ENCODE peak calls at places on chromosomes 13 and 19, in four cellular contexts. F is tibial artery, Z is fibroblast of lung, G is IMR-90. E is an unnamed sample.

GRCh38 chr13:27012482-27013197 is 159.0 kb downstream of the USP12 start:
- DNase-seq in F (no peak), Z (peak; percentile 95), G (peak; percentile 89), E (no peak)

GRCh38 chr19:41323023-41323422 is 13.1 kb downstream of the CCDC97 start:
- DNase-seq in F (no peak), Z (peak; percentile 88), G (peak; percentile 92), E (no peak)

GRCh38 chr13:114049026-114049425 is 75.2 kb upstream of the C13orf46 start:
- DNase-seq in F (no peak), Z (no peak), G (no peak), E (no peak)

GRCh38 chr19:13842294-13843103 is 34.4 kb upstream of the NANOS3 start:
- DNase-seq in F (peak; percentile 89), Z (peak; percentile 72), G (peak; percentile 65), E (peak; percentile 55)

GRCh38 chr19:54096642-54097106 is 3.9 kb downstream of the OSCAR start:
- DNase-seq in F (no peak), Z (peak; percentile 41), G (peak; percentile 17), E (no peak)

GRCh38 chr19:15562145-15562544 is 52.9 kb upstream of the CYP4F8 start:
- DNase-seq in F (no peak), Z (no peak), G (no peak), E (no peak)

GRCh38 chr19:29694669-29695627 is 20.1 kb downstream of the C19orf12 start:
- DNase-seq in F (peak; percentile 89), Z (peak; percentile 71), G (peak; percentile 70), E (no peak)

GRCh38 chr13:47679391-47679790 is 321.7 kb downstream of the SUCLA2 start:
- DNase-seq in F (no peak), Z (peak; percentile 50), G (peak; percentile 59), E (no peak)

GRCh38 chr19:14000691-14001365 is 5.3 kb downstream of the RFX1 start:
- DNase-seq in F (no peak), Z (no peak), G (no peak), E (no peak)

GRCh38 chr19:55481148-55482127 is 3.5 kb upstream of the NAT14 start:
- DNase-seq in F (no peak), Z (no peak), G (no peak), E (no peak)

GRCh38 chr19:2428027-2428690 is 773 bp upstream of the TIMM13 start:
- DNase-seq in F (no peak), Z (no peak), G (peak; percentile 8), E (no peak)

GRCh38 chr13:110801044-110801443 is 87.5 kb downstream of the ING1 start:
- DNase-seq in F (no peak), Z (no peak), G (no peak), E (no peak)

GRCh38 chr13:98471895-98472294 is 105.0 kb downstream of the STK24 start:
- DNase-seq in F (no peak), Z (no peak), G (no peak), E (no peak)

GRCh38 chr13:67964091-67964490 is 734.0 kb upstream of the PCDH9 start:
- DNase-seq in F (no peak), Z (no peak), G (no peak), E (no peak)

GRCh38 chr13:98297043-98297442 is 120.0 kb upstream of the RNF113B start:
- DNase-seq in F (no peak), Z (no peak), G (no peak), E (no peak)

GRCh38 chr19:6801397-6802086 is 29.0 kb downstream of the VAV1 start:
- DNase-seq in F (peak; percentile 66), Z (no peak), G (no peak), E (peak; percentile 75)

GRCh38 chr19:30864460-30865215 is 484.6 kb downstream of the TSHZ3 start:
- DNase-seq in F (no peak), Z (no peak), G (no peak), E (peak; percentile 43)

GRCh38 chr13:21683034-21683733 is 12.3 kb downstream of the FGF9 start:
- DNase-seq in F (no peak), Z (peak; percentile 54), G (peak; percentile 88), E (no peak)

GRCh38 chr13:74287672-74288169 is 153.5 kb upstream of the KLF12 start:
- DNase-seq in F (peak; percentile 76), Z (peak; percentile 90), G (peak; percentile 64), E (peak; percentile 47)

GRCh38 chr19:8610928-8611284 is 391 bp upstream of the ADAMTS10 start:
- DNase-seq in F (no peak), Z (no peak), G (no peak), E (no peak)
- H3K27ac ChIP-seq in F (peak overlapping the region; percentile 89), Z (no peak overlapping the region), G (no peak overlapping the region), E (peak overlapping the region; percentile 90)

GRCh38 chr13:97238432-97238831 is 16.3 kb downstream of the MBNL2 start:
- DNase-seq in F (no peak), Z (no peak), G (no peak), E (no peak)
- H3K4me1 ChIP-seq in F (no peaks in the 10 kb centered on the region), Z (peaks cover 8% of the 10 kb centered on the region), G (peaks cover 30% of the 10 kb centered on the region), E (peaks cover 52% of the 10 kb centered on the region)

GRCh38 chr19:4277051-4277700 is 1.9 kb upstream of the SHD start:
- DNase-seq in F (no peak), Z (no peak), G (no peak), E (no peak)

GRCh38 chr19:4278926-4279529 is at the start of gene SHD:
- DNase-seq in F (no peak), Z (no peak), G (no peak), E (no peak)

GRCh38 chr19:4278010-4278409 is 1.1 kb upstream of the SHD start:
- DNase-seq in F (no peak), Z (no peak), G (no peak), E (no peak)

GRCh38 chr19:4279530-4280422 is 710 bp downstream of the SHD start:
- DNase-seq in F (no peak), Z (no peak), G (no peak), E (no peak)

DNA sequence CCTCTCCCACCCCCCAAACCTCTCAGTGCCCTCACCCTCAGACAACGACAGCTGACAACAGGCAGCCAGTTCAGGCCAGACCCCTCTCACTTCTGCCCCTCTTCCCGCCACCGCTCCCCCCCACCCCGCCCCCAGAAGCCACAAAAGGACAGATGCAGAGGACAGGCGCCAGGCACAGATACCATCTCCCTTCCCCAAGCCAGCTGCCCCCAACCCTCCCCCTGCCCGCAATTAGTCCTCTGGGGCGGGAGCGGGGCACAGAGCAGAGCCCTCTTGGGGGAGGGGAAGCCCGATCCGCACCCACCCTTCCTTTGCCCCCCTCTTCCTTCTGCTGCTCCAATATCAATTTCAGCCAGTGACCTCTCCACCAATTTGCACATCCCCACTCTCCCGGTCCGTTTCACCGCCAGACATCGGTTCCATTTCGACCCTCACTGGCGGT is 585 bp upstream of the SHD start:
- DNase-seq in F (no peak), Z (no peak), G (no peak), E (no peak)
- H3K27ac ChIP-seq in F (no peak overlapping the region), Z (no peak overlapping the region), G (no peak overlapping the region), E (no peak overlapping the region)

DNA sequence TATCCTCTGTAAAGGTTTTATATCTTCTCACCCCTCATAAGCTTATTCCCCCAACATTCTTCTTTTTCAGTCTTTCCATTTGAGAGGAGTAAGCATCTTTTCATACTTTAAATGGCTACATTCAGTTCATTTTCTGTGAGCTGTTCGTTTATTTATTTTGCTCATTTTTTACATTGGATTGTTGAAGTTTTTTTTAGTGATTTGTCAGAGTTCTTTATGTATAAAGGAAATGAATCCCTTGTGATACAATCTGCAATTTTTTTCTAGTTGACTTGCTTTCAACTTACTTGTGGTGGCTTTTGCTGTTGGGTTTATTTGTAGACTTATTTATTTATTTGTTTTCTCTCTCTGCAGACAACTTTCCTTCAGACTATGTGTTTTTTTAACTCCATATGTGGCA is 250.3 kb downstream of the DLEU7 start:
- DNase-seq in F (no peak), Z (no peak), G (no peak), E (no peak)
- H3K4me1 ChIP-seq in F (no peaks in the 10 kb centered on the region), Z (peaks cover 11% of the 10 kb centered on the region), G (peaks cover 9% of the 10 kb centered on the region), E (no peaks in the 10 kb centered on the region)

GRCh38 chr19:45569619-45570421 is 14.8 kb downstream of the OPA3 start:
- DNase-seq in F (no peak), Z (peak; percentile 38), G (no peak), E (peak; percentile 76)
- H3K27ac ChIP-seq in F (no peak overlapping the region), Z (no peak overlapping the region), G (no peak overlapping the region), E (no peak overlapping the region)

GRCh38 chr13:30744056-30744684 is 8.8 kb downstream of the ALOX5AP start:
- DNase-seq in F (no peak), Z (peak; percentile 60), G (peak; percentile 61), E (peak; percentile 74)

GRCh38 chr13:30739646-30740642 is 4.6 kb downstream of the ALOX5AP start:
- DNase-seq in F (no peak), Z (peak; percentile 90), G (peak; percentile 95), E (no peak)

GRCh38 chr13:30744686-30745085 is 9.3 kb downstream of the ALOX5AP start:
- DNase-seq in F (no peak), Z (no peak), G (no peak), E (no peak)

GRCh38 chr13:30743319-30744055 is 8.1 kb downstream of the ALOX5AP start:
- DNase-seq in F (peak; percentile 78), Z (peak; percentile 99), G (peak; percentile 99), E (peak; percentile 83)

GRCh38 chr13:30742896-30743295 is 7.6 kb downstream of the ALOX5AP start:
- DNase-seq in F (no peak), Z (no peak), G (no peak), E (no peak)
- H3K4me1 ChIP-seq in F (peaks cover 3% of the 10 kb centered on the region), Z (peaks cover 22% of the 10 kb centered on the region), G (peaks cover 26% of the 10 kb centered on the region), E (peaks cover 21% of the 10 kb centered on the region)

GRCh38 chr13:32126298-32126697 is 94.7 kb downstream of the FRY start:
- DNase-seq in F (no peak), Z (no peak), G (no peak), E (no peak)
- H3K27ac ChIP-seq in F (peak overlapping the region; percentile 90), Z (peak overlapping the region; percentile 62), G (no peak overlapping the region), E (peak overlapping the region; percentile 91)

E was measured in ascending aorta.